ENCODE peak calls at places on chromosomes 7 and 10, in ten cellular contexts. A is NCI-H1092 treated with DMSO at 0.1 percent for 48 hours; X is astrocyte; L is activated CD8-positive, alpha-beta T cell treated with anti-CD3 and anti-CD28 coated beads for 36 hours; S is AG08396; O is immature natural killer cell; T is activated CD4-positive, alpha-beta T cell treated with anti-CD3 and anti-CD28 coated beads for 1 hour; K is T-helper 9 cell; G is pons; Q is activated CD8-positive, alpha-beta memory T cell treated with anti-CD3 and anti-CD28 coated beads, Interleukin-2, amount 50 U/mL, for 48 hours. B is an unnamed sample.

GRCh38 chr10:126229701-126230100 is 158.6 kb downstream of the ADAM12 start:
- DNase-seq in G (no peak), Q (no peak), L (no peak), O (no peak), K (no peak), S (no peak), A (no peak), T (no peak), X (no peak), B (no peak)

GRCh38 chr7:36633377-36633776 is 90.9 kb downstream of the AOAH start:
- DNase-seq in G (no peak), S (no peak), X (no peak), Q (no peak), T (no peak), A (no peak), O (no peak), K (no peak), L (no peak), B (no peak)

GRCh38 chr7:12609556-12609955 is 39.0 kb downstream of the SCIN start:
- DNase-seq in Q (no peak), T (no peak), S (no peak), O (no peak), X (no peak), A (peak), L (no peak), G (no peak), K (no peak), B (no peak)

GRCh38 chr7:21030237-21030636 is 243.6 kb upstream of the SP8 start:
- DNase-seq in S (no peak), T (no peak), L (no peak), A (no peak), G (no peak), K (no peak), O (no peak), Q (no peak), X (no peak), B (no peak)

GRCh38 chr7:79612027-79612426 is 158.6 kb upstream of the MAGI2 start:
- DNase-seq in K (no peak), Q (no peak), S (no peak), O (no peak), G (peak), T (no peak), X (no peak), L (no peak), A (no peak), B (no peak)

GRCh38 chr10:46062735-46063428 is 16.8 kb upstream of the MSMB start:
- DNase-seq in A (no peak), T (no peak), O (no peak), L (no peak), S (no peak), G (no peak), X (no peak), Q (no peak), K (no peak), B (no peak)

GRCh38 chr7:70384891-70385290 is 747.1 kb upstream of the GALNT17 start:
- DNase-seq in X (peak), T (no peak), O (no peak), A (no peak), L (no peak), G (no peak), Q (no peak), S (peak), K (no peak), B (peak)

GRCh38 chr10:124688889-124689670 is 55.1 kb downstream of the FAM53B start:
- DNase-seq in S (no peak), X (no peak), G (no peak), Q (peak), K (no peak), T (no peak), A (no peak), L (peak), O (peak), B (no peak)

GRCh38 chr7:136470179-136470578 is 398.3 kb upstream of the CHRM2 start:
- DNase-seq in X (no peak), S (no peak), K (no peak), T (no peak), Q (no peak), O (no peak), A (no peak), L (no peak), G (no peak), B (no peak)

GRCh38 chr10:71740069-71740468 is 20.5 kb upstream of the C10orf105 start:
- DNase-seq in Q (no peak), X (peak), G (no peak), A (no peak), O (no peak), L (no peak), K (no peak), S (peak), T (no peak), B (peak)

GRCh38 chr10:119395287-119396007 is 147.1 kb downstream of the RGS10 start:
- DNase-seq in O (no peak), T (no peak), X (peak), K (no peak), A (no peak), S (no peak), L (no peak), G (peak), Q (no peak), B (no peak)

GRCh38 chr10:11488126-11488525 is 123.3 kb downstream of the USP6NL start:
- DNase-seq in O (no peak), K (no peak), T (no peak), S (no peak), Q (no peak), G (no peak), L (no peak), A (no peak), X (peak), B (no peak)

GRCh38 chr10:69567920-69568319 is 5.3 kb downstream of the NEUROG3 start:
- DNase-seq in L (peak), O (no peak), Q (peak), T (no peak), G (no peak), S (peak), K (no peak), A (no peak), X (peak), B (no peak)

GRCh38 chr7:22319424-22320403 is 37.2 kb downstream of the RAPGEF5 start:
- DNase-seq in G (no peak), L (no peak), O (no peak), K (no peak), Q (no peak), T (no peak), A (peak), S (no peak), X (no peak), B (no peak)

GRCh38 chr10:113616244-113617074 is 47.4 kb downstream of the NRAP start:
- DNase-seq in K (no peak), T (no peak), O (no peak), A (no peak), X (no peak), L (no peak), S (no peak), Q (no peak), G (peak), B (no peak)